ENCODE peak calls at places on chromosomes 6 and 20, in five cellular contexts. M is hepatocyte, B is SK-N-SH, G is GM23338, Q is HCT116. J is an unnamed sample.

GRCh38 chr20:54123587-54124180 is 50.1 kb downstream of the CYP24A1 start:
- DNase-seq in M (peak), B (no peak), G (peak), Q (peak), J (peak)

GRCh38 chr20:44536139-44536538 is 14.3 kb upstream of the SERINC3 start:
- DNase-seq in Q (no peak), G (no peak), B (no peak), M (no peak), J (no peak)

GRCh38 chr6:36698871-36699271 is 1.2 kb downstream of the RAB44 start:
- DNase-seq in Q (no peak), M (no peak), G (no peak), B (no peak), J (no peak)

GRCh38 chr6:131000544-131000943 is 62.5 kb downstream of the EPB41L2 start:
- DNase-seq in M (no peak), Q (no peak), B (no peak), G (no peak), J (peak)

GRCh38 chr6:11536795-11537194 is 754 bp upstream of the TMEM170B start:
- DNase-seq in G (peak), B (peak), M (peak), Q (no peak), J (peak)

GRCh38 chr6:45619211-45619760 is 241.6 kb upstream of the SUPT3H start:
- DNase-seq in G (no peak), B (no peak), M (no peak), Q (no peak), J (no peak)

GRCh38 chr6:105733556-105734162 is 330.8 kb upstream of the PREP start:
- DNase-seq in B (peak), G (peak), M (peak), Q (peak), J (peak)

GRCh38 chr20:52654552-52654951 is 317.6 kb upstream of the TSHZ2 start:
- DNase-seq in M (no peak), Q (no peak), B (no peak), G (no peak), J (no peak)

GRCh38 chr6:113530769-113531168 is 326.4 kb upstream of the MARCKS start:
- DNase-seq in G (no peak), B (no peak), Q (no peak), M (peak), J (no peak)

GRCh38 chr6:18081669-18082037 is 40.8 kb downstream of the NHLRC1 start:
- DNase-seq in G (no peak), Q (no peak), M (no peak), B (no peak), J (no peak)

GRCh38 chr6:14415452-14415851 is 297.9 kb downstream of the CD83 start:
- DNase-seq in Q (no peak), B (no peak), M (no peak), G (no peak), J (no peak)

GRCh38 chr6:90003069-90003800 is 109.0 kb downstream of the GJA10 start:
- DNase-seq in B (no peak), Q (no peak), M (no peak), G (no peak), J (no peak)

DNA sequence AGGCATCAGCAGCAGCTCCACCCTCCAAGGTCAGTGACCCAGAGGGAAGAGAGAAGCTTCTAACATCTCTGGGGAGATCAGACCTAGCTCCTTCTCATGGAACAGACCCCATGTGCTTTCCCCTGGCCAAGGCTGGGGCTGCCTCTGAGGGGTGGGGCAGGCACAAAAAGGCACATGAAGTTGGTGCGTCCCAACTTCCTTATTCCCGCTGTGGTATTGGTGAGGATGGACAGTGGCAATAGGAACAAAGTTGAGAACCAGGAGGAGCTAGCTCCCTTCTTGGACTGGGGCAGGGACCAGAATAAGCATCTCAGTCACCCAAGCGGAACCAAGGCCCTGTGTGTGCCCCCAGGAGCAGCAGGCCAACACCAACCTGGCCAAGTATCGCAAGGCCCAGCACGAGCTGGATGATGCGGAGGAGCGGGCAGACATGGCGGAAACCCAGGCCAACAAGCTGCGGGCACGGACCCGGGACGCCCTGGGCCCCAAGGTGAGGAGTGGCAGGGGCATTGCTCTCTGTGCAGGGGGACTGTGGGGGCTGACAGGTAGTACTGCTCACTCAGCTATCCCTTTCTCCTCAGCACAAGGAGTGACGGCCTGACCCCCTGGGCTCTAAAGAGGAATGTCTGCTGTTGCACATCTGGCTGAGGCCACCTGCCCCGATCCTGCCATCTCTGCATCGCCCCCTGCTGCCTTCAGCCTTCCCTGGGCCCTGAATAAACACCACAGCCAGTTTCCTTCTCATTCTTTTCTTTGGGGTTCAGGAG is 46.1 kb downstream of the MYH7B start:
- DNase-seq in G (peak), Q (no peak), M (no peak), B (peak), J (peak)
- TF ChIP-seq CTCF in G (peak), Q (peak), M (peak), B (peak), J (peak)

DNA sequence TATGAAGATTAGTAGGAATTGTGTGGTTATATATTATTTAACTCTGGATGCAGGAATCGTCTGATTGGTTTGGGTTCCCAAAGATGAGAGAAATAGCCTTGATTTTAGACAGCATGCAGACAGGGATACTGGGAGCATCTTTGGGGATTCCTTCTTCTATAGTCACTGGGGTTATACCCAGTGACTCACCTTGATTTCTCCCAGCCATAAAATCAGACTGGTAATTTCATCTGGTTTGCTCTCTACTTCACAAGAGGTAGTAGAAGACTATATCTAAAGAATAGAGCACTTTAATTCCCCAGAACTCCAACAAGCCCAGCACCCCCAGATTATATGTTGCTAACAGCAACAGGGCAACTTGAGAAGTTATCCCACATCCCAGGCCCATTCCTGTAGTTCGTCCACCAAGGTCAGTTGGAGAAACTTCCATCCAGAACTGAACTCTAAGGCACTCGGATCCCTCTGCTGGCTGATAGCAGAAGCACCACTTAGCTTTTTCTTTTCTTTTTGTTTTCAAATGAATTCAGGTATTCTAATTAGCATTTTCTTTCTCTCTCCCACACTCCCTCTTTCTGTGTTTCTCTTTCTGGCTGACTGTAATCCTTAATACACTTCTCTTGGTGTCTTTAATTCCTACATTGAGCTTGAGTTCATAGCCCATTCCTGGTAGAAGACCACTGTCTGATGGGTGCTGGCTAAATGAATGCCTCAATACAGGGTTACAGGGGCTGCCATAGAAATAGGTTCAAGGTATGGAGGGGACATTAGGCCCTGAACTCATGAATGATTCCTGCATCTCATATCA is 20.4 kb upstream of the EFHC1 start:
- DNase-seq in M (peak), B (peak), G (peak), Q (no peak), J (peak)
- TF ChIP-seq EZH2phosphoT487 in M (no peak), B (no peak), G (no peak), Q (no peak), J (no peak)

GRCh38 chr20:427401-427800 is 19.3 kb downstream of the RBCK1 start:
- DNase-seq in G (no peak), B (no peak), Q (no peak), M (no peak), J (no peak)

GRCh38 chr20:426564-426963 is 18.5 kb downstream of the RBCK1 start:
- DNase-seq in B (no peak), Q (no peak), M (no peak), G (no peak), J (no peak)

GRCh38 chr20:430091-430999 is 22.2 kb downstream of the RBCK1 start:
- DNase-seq in B (no peak), G (no peak), Q (no peak), M (no peak), J (no peak)

GRCh38 chr20:427849-428657 is 20.0 kb downstream of the RBCK1 start:
- DNase-seq in B (no peak), G (no peak), Q (no peak), M (no peak), J (no peak)

DNA sequence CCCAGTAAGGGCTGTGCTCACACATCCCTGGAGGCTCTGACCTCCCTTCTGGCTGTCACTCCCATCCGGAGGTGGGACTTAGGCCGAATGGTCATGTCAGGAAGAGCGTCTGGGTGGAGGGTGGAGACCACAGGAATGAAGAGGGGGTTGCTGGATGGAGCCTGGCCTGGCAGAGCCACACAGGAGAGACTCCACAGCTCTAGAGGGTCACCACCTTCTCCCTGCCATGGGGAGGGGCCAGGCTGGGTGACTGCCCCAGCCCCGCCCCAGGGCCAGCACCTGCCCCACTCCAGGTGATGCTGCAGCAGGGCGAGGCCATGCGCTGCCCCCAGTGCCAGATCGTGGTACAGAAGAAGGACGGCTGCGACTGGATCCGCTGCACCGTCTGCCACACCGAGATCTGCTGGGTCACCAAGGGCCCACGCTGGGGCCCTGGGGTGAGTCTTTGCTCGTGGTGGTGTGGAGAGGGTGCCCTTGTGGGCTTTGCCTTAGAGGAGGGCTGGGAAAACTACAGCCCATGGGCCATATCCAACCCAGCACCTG is 20.6 kb downstream of the RBCK1 start:
- DNase-seq in G (peak), Q (no peak), B (no peak), M (no peak), J (no peak)
- TF ChIP-seq CTCF in G (peak), Q (peak), B (no peak), M (no peak), J (no peak)

GRCh38 chr6:142384455-142385332 is 82.9 kb downstream of the ADGRG6 start:
- DNase-seq in Q (no peak), B (no peak), M (no peak), G (no peak), J (no peak)
- TF ChIP-seq EZH2phosphoT487 in Q (no peak), B (no peak), M (no peak), G (no peak), J (no peak)

GRCh38 chr6:110681543-110682459 is 133.5 kb downstream of the CDK19 start:
- DNase-seq in Q (no peak), G (no peak), M (peak), B (no peak), J (no peak)

GRCh38 chr6:110687326-110687725 is 127.9 kb downstream of the CDK19 start:
- DNase-seq in Q (no peak), B (no peak), G (no peak), M (no peak), J (no peak)

GRCh38 chr6:110683236-110683635 is 132.0 kb downstream of the CDK19 start:
- DNase-seq in G (no peak), B (no peak), Q (no peak), M (no peak), J (no peak)

GRCh38 chr6:110682460-110682853 is 132.8 kb downstream of the CDK19 start:
- DNase-seq in Q (peak), B (peak), G (peak), M (peak), J (peak)
- TF ChIP-seq CTCF in Q (peak), B (peak), G (peak), M (peak), J (peak)

GRCh38 chr6:157271441-157271840 is 51.9 kb downstream of the TMEM242 start:
- DNase-seq in B (no peak), Q (no peak), M (no peak), G (no peak), J (no peak)

GRCh38 chr6:157271911-157272310 is 51.4 kb downstream of the TMEM242 start:
- DNase-seq in Q (no peak), G (no peak), M (no peak), B (no peak), J (no peak)

GRCh38 chr6:157272866-157273755 is 50.2 kb downstream of the TMEM242 start:
- DNase-seq in G (peak), Q (no peak), M (no peak), B (no peak), J (peak)

GRCh38 chr6:157273756-157274088 is 49.6 kb downstream of the TMEM242 start:
- DNase-seq in Q (peak), B (peak), M (peak), G (peak), J (peak)

GRCh38 chr6:157272372-157272771 is 50.9 kb downstream of the TMEM242 start:
- DNase-seq in B (no peak), Q (no peak), M (no peak), G (no peak), J (no peak)
- TF ChIP-seq EZH2phosphoT487 in B (no peak), Q (no peak), M (no peak), G (no peak), J (no peak)

DNA sequence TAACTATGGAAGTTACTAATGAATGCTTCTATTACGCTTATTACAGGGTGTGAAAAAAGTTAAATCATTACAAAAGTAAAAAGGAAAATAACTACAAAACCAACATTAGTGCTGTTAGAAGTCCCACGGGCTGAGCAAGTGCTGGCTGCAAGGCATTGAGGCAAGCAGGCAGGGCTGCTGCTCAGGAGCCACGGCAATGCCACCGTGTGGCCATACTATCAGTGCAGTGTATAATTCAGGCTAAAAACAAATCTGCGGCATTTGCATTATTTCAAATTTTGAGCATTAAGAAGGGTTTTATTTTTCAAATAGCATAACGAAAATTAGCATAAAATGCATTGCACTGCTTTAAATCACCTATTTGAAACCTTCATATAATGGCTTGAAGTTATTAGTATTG is 17.1 kb downstream of the IFNGR1 start:
- DNase-seq in G (peak), B (peak), Q (no peak), M (no peak), J (no peak)
- TF ChIP-seq CTCF in G (peak), B (no peak), Q (no peak), M (peak), J (peak)